ENCODE peak calls at places on chromosomes 12 and 14, in five cellular contexts. C, F, N, J and V are unnamed samples.
A peak's percentile ranks its signal among the peaks of the same experiment; 100 is the strongest.

GRCh38 chr14:78403278-78403815 is 233.2 kb downstream of the NRXN3 start:
- DNase-seq in N (no peak), J (no peak), C (peak; percentile 4), F (no peak), V (no peak)

GRCh38 chr12:95633049-95633545 is 81.8 kb upstream of the USP44 start:
- DNase-seq in J (peak; percentile 67), F (no peak), C (peak; percentile 99), N (no peak), V (peak; percentile 38)

GRCh38 chr14:87149583-87150354 is 843.2 kb downstream of the GALC start:
- DNase-seq in N (no peak), F (no peak), C (peak; percentile 23), J (no peak), V (no peak)

GRCh38 chr14:97178781-97179180 is 381.6 kb downstream of the VRK1 start:
- DNase-seq in C (no peak), F (no peak), N (no peak), J (no peak), V (no peak)

GRCh38 chr14:105432657-105433056 is 13.0 kb downstream of the MTA1 start:
- DNase-seq in F (no peak), J (no peak), C (no peak), N (no peak), V (no peak)

GRCh38 chr14:105845725-105846309 is 319.4 kb downstream of the TMEM121 start:
- DNase-seq in C (no peak), J (no peak), F (no peak), N (no peak), V (no peak)

GRCh38 chr12:44502681-44503080 is 373.4 kb downstream of the NELL2 start:
- DNase-seq in F (no peak), J (no peak), C (no peak), N (no peak), V (no peak)

GRCh38 chr12:58030566-58031279 is 89.4 kb downstream of the ATP23 start:
- DNase-seq in N (no peak), J (peak; percentile 83), C (peak; percentile 97), F (no peak), V (no peak)

GRCh38 chr14:49897414-49897813 is 4.5 kb downstream of the ARF6 start:
- DNase-seq in N (no peak), C (no peak), J (no peak), F (no peak), V (no peak)

GRCh38 chr14:38129705-38130104 is 78.0 kb upstream of the SSTR1 start:
- DNase-seq in N (no peak), J (no peak), C (no peak), F (no peak), V (no peak)

GRCh38 chr14:72262771-72263170 is 330.5 kb downstream of the RGS6 start:
- DNase-seq in N (no peak), F (no peak), C (no peak), J (no peak), V (no peak)

GRCh38 chr12:24911284-24911791 is 37.6 kb downstream of the BCAT1 start:
- DNase-seq in N (no peak), F (no peak), C (no peak), J (peak; percentile 87), V (no peak)

GRCh38 chr12:87509233-87509820 is 519.9 kb downstream of the C12orf50 start:
- DNase-seq in N (no peak), C (peak; percentile 68), J (no peak), F (no peak), V (no peak)

GRCh38 chr14:89908712-89909450 is 45.6 kb downstream of the EFCAB11 start:
- DNase-seq in C (no peak), N (no peak), F (no peak), J (no peak), V (no peak)

GRCh38 chr12:79451365-79451764 is 239.4 kb downstream of the PAWR start:
- DNase-seq in J (no peak), F (no peak), N (no peak), C (no peak), V (no peak)
- H3K27ac ChIP-seq in J (peak overlapping the region; percentile 27), F (no peak overlapping the region), N (no peak overlapping the region), C (no peak overlapping the region), V (no peak overlapping the region)

DNA sequence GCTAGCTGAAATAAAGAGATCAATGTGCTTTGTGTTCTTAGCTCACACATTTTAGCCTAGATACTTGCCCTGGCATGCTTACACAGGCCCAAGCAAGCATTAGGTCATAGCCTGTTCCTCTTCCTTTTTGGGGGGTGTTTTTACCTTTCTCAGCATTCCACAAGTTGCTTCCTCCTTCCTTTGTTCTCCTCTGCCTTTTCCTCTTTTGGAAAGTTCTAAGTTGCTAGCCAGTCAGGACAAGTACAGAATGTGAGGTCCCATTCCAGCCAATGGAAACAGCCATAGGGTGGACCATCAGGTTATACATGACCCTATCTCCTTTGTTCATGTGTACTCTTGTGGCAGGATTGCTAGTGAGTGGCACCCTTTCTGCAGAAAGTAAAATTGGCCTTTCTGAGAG is 154.9 kb downstream of the RASSF9 start:
- DNase-seq in C (peak; percentile 37), F (no peak), N (no peak), J (peak; percentile 84), V (no peak)
- H3K4me3 ChIP-seq in C (no peak overlapping the region), F (no peak overlapping the region), N (no peak overlapping the region), J (no peak overlapping the region), V (no peak overlapping the region)

GRCh38 chr14:82403972-82404371 is 870.3 kb upstream of the SEL1L start:
- DNase-seq in N (no peak), F (no peak), C (no peak), J (no peak), V (no peak)
- H3K27ac ChIP-seq in N (no peak overlapping the region), F (no peak overlapping the region), C (no peak overlapping the region), J (no peak overlapping the region), V (no peak overlapping the region)

GRCh38 chr12:127148318-127148717 is 1118.7 kb upstream of the TMEM132C start:
- DNase-seq in J (no peak), N (no peak), C (no peak), F (no peak), V (no peak)
- H3K4me3 ChIP-seq in J (no peak overlapping the region), N (no peak overlapping the region), C (no peak overlapping the region), F (no peak overlapping the region), V (no peak overlapping the region)

DNA sequence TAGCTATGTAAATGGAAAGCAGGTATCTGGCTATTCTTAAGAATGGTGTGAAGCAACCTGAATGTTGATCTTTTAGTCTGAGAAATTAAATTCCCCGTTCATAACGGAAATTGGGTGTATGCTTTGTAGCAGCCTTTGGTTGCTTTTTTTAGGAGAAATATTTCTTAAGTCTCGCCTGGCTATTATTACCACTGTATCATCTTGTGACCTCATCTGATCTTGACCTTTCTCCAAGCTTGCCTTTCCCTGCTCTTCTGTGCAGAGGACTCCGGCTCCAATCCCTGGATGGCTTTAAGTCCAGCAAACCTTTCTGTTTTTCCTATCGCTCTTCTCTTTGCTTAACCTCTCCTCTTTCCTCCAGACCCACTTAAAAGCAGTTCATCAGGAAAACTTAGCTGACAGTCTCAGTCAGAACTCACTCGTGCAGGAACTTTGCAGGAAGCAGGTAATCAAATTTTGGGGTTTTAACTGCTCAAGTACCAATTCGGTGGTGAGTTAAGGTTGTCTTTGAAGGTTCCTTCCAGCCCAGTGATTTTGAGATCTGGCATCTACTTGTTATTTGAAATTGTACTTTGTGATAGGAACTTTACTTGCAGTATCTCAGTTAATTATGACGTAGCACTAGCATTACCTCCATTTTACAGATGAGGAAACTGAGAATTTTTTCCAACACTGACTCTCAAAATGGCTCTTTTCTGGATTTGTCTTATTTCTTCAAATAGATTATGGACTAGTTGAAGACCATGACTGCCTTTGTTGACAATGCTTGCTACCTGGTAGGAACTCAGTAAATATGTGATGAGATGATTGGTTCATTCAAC is 14.1 kb downstream of the PPFIBP1 start:
- DNase-seq in J (no peak), N (no peak), C (no peak), F (no peak), V (no peak)
- H3K27ac ChIP-seq in J (no peak overlapping the region), N (no peak overlapping the region), C (no peak overlapping the region), F (peak overlapping the region; percentile 77), V (peak overlapping the region; percentile 63)